ENCODE peak calls at places on chromosomes 12 and 14, in five cellular contexts. J is OCI-LY7; G is tibial nerve; S is CD4-positive, CD25-positive, alpha-beta regulatory T cell; V is fibroblast of lung. U is an unnamed sample. For H3K36me3, the result is how much of the 10 kb centered on the place peaks cover.

GRCh38 chr12:93273834-93274705 is 103.7 kb upstream of the NUDT4 start:
- DNase-seq in S (no peak), G (no peak), V (no peak), J (no peak), U (no peak)

GRCh38 chr14:38751459-38751858 is 351.6 kb downstream of the SEC23A start:
- DNase-seq in S (no peak), J (no peak), V (no peak), G (no peak), U (no peak)

GRCh38 chr12:77469614-77470333 is 360.9 kb upstream of the NAV3 start:
- DNase-seq in G (no peak), J (no peak), V (no peak), S (no peak), U (no peak)

GRCh38 chr12:131091413-131091975 is 137.8 kb downstream of the ADGRD1 start:
- DNase-seq in V (no peak), G (peak), S (no peak), J (no peak), U (no peak)

GRCh38 chr14:43540948-43541347 is 966.1 kb downstream of the FSCB start:
- DNase-seq in V (no peak), S (no peak), G (no peak), J (no peak), U (peak)

GRCh38 chr14:32938719-32939253 is at the start of gene NPAS3:
- DNase-seq in G (no peak), V (peak), S (no peak), J (no peak), U (peak)

GRCh38 chr14:41201721-41202120 is 405.0 kb upstream of the LRFN5 start:
- DNase-seq in J (no peak), V (no peak), S (no peak), G (no peak), U (peak)

GRCh38 chr14:101254805-101255764 is 306.2 kb upstream of the DIO3 start:
- DNase-seq in J (no peak), G (no peak), V (peak), S (no peak), U (no peak)

GRCh38 chr14:21268612-21269251 is 510 bp downstream of the HNRNPC start:
- DNase-seq in G (no peak), S (no peak), V (peak), J (peak), U (peak)

GRCh38 chr12:132490481-132491348 is 764 bp downstream of the FBRSL1 start:
- DNase-seq in V (peak), G (no peak), S (no peak), J (peak), U (peak)

GRCh38 chr14:97638864-97639263 is 841.7 kb downstream of the VRK1 start:
- DNase-seq in J (no peak), G (no peak), V (no peak), S (no peak), U (no peak)

GRCh38 chr14:103027451-103027850 is 29.9 kb downstream of the CDC42BPB start:
- DNase-seq in G (no peak), V (no peak), S (no peak), J (no peak), U (no peak)

GRCh38 chr12:50055831-50056628 is 1.4 kb upstream of the ASIC1 start:
- DNase-seq in S (peak), J (peak), V (no peak), G (no peak), U (peak)

GRCh38 chr14:24426912-24427536 is 2.4 kb downstream of the CBLN3 start:
- DNase-seq in G (no peak), V (no peak), J (peak), S (no peak), U (no peak)

DNA sequence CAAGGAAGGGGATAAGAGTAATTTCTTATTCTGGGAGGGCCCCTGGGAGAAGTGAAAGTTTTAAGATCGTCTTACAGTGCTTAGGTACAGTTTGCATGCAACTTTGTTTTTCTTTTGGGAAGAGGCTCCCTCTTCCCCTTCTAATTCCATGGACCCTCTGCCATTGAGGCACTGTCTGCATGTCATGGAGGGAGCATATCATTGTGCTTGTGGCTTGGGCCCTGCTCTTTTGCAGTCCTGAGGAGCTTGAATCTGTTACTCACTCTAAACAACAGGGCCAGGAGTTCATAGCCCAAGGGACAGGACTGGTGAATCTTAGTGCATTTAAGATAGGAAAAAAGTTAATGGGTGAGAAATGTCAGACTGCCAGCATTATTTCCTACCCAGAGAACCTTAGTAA is 2.3 kb downstream of the UBE3B start:
- DNase-seq in G (no peak), J (no peak), S (no peak), V (no peak), U (no peak)
- H3K27ac ChIP-seq in G (no peak), J (no peak), S (no peak), V (no peak), U (no peak)

DNA sequence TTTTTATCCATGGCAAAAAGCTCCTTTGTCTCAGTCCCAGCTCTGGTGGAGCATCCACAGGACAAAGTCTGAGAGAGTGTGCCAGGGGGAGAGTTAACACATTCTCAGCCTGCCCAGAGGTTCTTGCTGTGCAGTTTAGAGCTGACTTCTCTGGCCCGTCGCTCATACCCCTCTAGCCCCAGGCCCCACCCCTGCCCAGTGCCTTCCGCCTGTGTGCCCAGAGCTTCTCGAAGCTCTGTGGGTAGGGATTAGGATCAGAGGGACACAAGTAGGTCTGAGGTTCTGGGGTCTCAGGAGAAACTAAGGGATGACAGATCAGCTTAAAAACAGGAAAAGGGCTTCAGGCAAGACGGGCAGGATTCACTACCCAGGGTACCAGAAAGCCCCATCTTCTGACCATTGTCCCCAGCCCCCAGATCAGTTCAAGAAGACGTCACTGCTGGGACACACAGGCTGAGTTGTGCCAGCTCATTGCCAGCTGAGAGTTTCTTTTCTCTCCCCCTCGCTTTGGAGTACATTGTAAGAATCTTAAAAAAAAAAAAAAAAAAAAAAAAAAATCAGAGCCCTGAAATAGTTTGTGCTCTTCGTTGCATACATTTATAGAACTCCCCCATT is 127.0 kb downstream of the GCH1 start:
- DNase-seq in V (no peak), G (no peak), S (no peak), J (no peak), U (no peak)
- H3K36me3 ChIP-seq in V (under half), G (under half), S (under half), J (under half), U (under half)

GRCh38 chr14:99947695-99948094 is 117.5 kb upstream of the EVL start:
- DNase-seq in S (no peak), V (no peak), J (no peak), G (no peak), U (peak)

GRCh38 chr14:99943620-99944019 is 121.6 kb upstream of the EVL start:
- DNase-seq in S (no peak), J (no peak), G (no peak), V (no peak), U (no peak)

GRCh38 chr14:99945732-99946651 is 119.2 kb upstream of the EVL start:
- DNase-seq in S (no peak), V (no peak), J (no peak), G (no peak), U (no peak)

GRCh38 chr14:99944241-99944651 is 121.0 kb upstream of the EVL start:
- DNase-seq in J (no peak), V (no peak), S (no peak), G (no peak), U (no peak)

DNA sequence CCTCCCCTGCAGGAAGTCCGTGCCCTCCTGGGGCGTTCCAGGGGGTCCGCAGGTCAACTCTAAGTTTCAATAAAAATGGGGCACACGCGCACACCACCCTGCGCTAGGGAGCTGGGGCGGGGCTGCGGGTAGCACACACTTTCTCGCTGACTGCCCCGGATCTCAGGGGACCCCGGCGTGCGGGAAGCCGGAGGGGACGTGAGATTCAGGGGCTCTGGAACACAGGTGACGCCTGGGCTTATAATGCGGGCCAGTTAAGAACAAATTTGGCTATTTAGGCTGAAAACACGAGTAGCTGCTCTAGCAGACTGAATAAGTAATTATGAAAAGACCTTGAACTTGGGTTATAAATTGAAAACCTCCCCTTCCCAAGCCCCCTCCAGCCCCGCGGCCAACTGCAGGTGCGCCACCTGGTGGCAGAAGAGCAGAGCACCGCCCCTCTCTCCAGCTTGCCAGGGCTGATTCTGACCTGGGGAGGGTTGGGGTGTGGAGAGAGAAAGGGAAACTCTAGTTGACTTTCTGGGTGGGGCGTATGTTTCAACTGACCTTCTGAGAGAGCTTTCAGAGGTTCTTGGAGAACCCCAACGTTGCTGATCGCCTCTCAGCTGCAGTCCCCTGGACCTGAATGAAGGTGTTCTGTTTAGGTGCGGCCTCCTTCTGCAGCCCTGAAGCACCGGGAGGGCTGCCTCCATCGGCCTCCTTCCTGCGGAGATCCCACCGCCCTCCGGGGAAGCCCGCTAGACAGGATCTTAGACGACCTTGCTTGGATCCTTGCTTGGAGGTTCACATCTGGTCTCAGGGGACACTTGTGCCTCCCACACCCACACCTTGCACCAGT is 118.4 kb upstream of the EVL start:
- DNase-seq in J (peak), G (no peak), V (no peak), S (peak), U (peak)
- H3K4me3 ChIP-seq in J (no peak), G (no peak), V (no peak), S (no peak), U (peak)

GRCh38 chr14:95453713-95453980 is 62.8 kb downstream of the SYNE3 start:
- DNase-seq in G (no peak), J (no peak), V (no peak), S (no peak), U (no peak)
- H3K27ac ChIP-seq in G (no peak), J (no peak), V (no peak), S (no peak), U (no peak)

GRCh38 chr12:112380663-112381420 is 1.4 kb downstream of the HECTD4 start:
- DNase-seq in S (no peak), J (peak), V (peak), G (no peak), U (no peak)
- H3K36me3 ChIP-seq in S (under half), J (under half), V (under half), G (under half), U (under half)

DNA sequence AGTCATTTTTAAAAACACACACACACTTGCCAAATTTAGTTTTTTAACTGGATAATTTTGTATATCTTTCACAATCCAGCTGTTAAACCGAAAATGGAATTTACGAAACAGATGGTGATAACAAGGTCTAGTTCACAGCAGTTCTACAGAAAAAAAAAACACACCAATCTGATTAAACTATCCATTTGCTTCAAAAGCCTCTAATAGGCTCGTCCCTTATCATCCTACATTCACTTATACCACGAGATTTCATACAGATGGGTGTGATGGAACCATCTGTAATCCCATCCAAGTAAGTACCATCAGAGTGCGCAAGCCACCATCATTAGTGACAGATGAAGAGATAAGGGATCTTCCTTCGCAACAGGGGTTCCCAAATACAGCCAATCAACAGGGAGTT is 20.1 kb downstream of the GCH1 start:
- DNase-seq in V (no peak), J (no peak), G (no peak), S (no peak), U (no peak)
- H3K4me3 ChIP-seq in V (no peak), J (no peak), G (no peak), S (peak), U (no peak)

GRCh38 chr12:95443458-95443857 is 30.5 kb upstream of the METAP2 start:
- DNase-seq in J (peak), G (no peak), V (no peak), S (no peak), U (no peak)
- H3K27ac ChIP-seq in J (no peak), G (no peak), V (no peak), S (no peak), U (no peak)

GRCh38 chr14:44620106-44621019 is 113.3 kb upstream of the FSCB start:
- DNase-seq in S (no peak), J (no peak), G (no peak), V (peak), U (peak)

GRCh38 chr14:44626423-44626822 is 119.3 kb upstream of the FSCB start:
- DNase-seq in J (no peak), G (no peak), S (no peak), V (no peak), U (no peak)

GRCh38 chr14:44625098-44625497 is 118.0 kb upstream of the FSCB start:
- DNase-seq in V (no peak), G (no peak), S (no peak), J (no peak), U (no peak)
- H3K36me3 ChIP-seq in V (under half), G (under half), S (under half), J (under half), U (under half)

DNA sequence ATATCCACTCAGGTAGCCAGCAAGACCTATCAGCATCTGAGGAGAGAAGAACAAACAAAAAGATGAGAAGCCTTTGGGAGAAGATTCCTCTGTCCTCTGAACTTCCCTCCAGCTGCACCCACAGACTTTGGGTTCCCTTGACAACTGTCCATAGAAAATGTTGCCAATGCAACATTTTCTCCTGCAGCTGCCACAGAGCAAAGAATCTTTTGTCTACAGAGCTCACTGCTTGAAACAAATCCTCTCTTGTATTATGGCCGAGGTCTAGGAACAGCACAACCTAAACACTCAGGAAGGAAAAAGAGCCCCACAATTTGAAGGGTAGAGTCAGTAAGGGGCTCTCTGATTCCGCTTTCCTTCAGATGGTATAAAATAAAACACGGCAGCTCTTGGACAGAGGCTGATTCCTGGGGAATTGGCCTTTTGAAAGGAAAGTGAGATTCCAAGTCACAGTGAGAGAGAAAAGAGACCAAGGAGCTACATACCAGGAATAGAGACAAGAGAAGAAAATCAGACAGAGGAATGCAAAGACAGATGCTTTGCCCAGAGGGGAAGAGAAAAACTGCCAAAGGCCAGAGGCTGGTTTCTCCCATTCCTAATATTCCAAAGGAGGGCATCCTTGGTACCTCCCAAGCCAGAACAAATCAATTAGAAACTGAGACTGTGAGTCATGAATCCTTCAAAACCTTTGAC is 14.1 kb downstream of the POMT2 start:
- DNase-seq in J (no peak), S (no peak), G (no peak), V (peak), U (no peak)
- H3K4me3 ChIP-seq in J (no peak), S (no peak), G (no peak), V (no peak), U (no peak)